ENCODE peak calls at places on chromosomes 2 and 18, in ten cellular contexts. Y is stomach, W is HepG2, I is breast epithelium, H is suprapubic skin, J is K562, E is H1, B is spleen, P is sigmoid colon, C is endothelial cell of umbilical vein. Z is an unnamed sample.

GRCh38 chr2:172079838-172080640 is 5.3 kb upstream of the DLX1 start:
- DNase-seq in I (no peak), E (no peak), Y (no peak), P (no peak), B (peak; percentile 67), J (no peak), C (no peak), H (no peak), W (no peak), Z (no peak)

GRCh38 chr18:43847164-43848091 is 570.1 kb upstream of the SYT4 start:
- DNase-seq in Y (no peak), C (peak; percentile 33), E (no peak), P (no peak), I (no peak), B (no peak), J (no peak), H (no peak), W (no peak), Z (no peak)

GRCh38 chr2:233443511-233444183 is 89.4 kb downstream of the DGKD start:
- DNase-seq in P (peak; percentile 91), J (peak; percentile 74), E (peak; percentile 77), B (peak; percentile 92), Y (peak; percentile 90), W (peak; percentile 69), H (peak; percentile 77), C (peak; percentile 82), I (peak; percentile 79), Z (peak; percentile 84)

GRCh38 chr2:216287251-216287650 is 85.0 kb downstream of the MARCHF4 start:
- DNase-seq in H (no peak), B (no peak), E (no peak), Y (no peak), C (no peak), P (no peak), I (no peak), W (peak; percentile 67), J (no peak), Z (peak; percentile 4)

GRCh38 chr2:58893645-58894336 is 652.7 kb upstream of the FANCL start:
- DNase-seq in I (no peak), P (no peak), E (no peak), B (no peak), H (no peak), W (no peak), Y (no peak), C (no peak), J (no peak), Z (no peak)

GRCh38 chr18:24126155-24126947 is 12.5 kb upstream of the CABYR start:
- DNase-seq in H (no peak), B (no peak), C (no peak), W (no peak), P (no peak), J (no peak), I (no peak), E (no peak), Y (no peak), Z (no peak)

GRCh38 chr18:26617151-26617554 is 68.8 kb upstream of the KCTD1 start:
- DNase-seq in H (no peak), P (no peak), I (no peak), E (no peak), C (no peak), J (no peak), W (peak; percentile 25), Y (no peak), B (no peak), Z (no peak)

GRCh38 chr2:47437287-47437686 is 34.3 kb downstream of the MSH2 start:
- DNase-seq in H (no peak), E (no peak), P (no peak), B (no peak), J (no peak), Y (no peak), C (peak; percentile 48), W (no peak), I (no peak), Z (no peak)

GRCh38 chr2:65364054-65364651 is 68.2 kb downstream of the SPRED2 start:
- DNase-seq in H (no peak), P (no peak), I (no peak), C (no peak), B (no peak), Y (no peak), W (no peak), J (no peak), E (no peak), Z (no peak)

GRCh38 chr2:65364986-65365733 is 67.2 kb downstream of the SPRED2 start:
- DNase-seq in Y (no peak), W (no peak), B (no peak), H (no peak), J (no peak), P (no peak), E (no peak), I (no peak), C (no peak), Z (no peak)

GRCh38 chr2:65368464-65368863 is 63.9 kb downstream of the SPRED2 start:
- DNase-seq in I (no peak), Y (no peak), P (no peak), B (no peak), E (no peak), W (no peak), J (no peak), C (no peak), H (no peak), Z (no peak)

GRCh38 chr2:65367517-65367916 is 64.9 kb downstream of the SPRED2 start:
- DNase-seq in I (no peak), H (no peak), Y (peak; percentile 44), P (peak; percentile 72), B (no peak), W (no peak), E (no peak), J (peak; percentile 39), C (peak; percentile 43), Z (peak; percentile 39)

GRCh38 chr2:65366595-65367125 is 65.7 kb downstream of the SPRED2 start:
- DNase-seq in P (no peak), B (no peak), E (no peak), I (no peak), H (no peak), W (peak; percentile 77), J (peak; percentile 83), Y (no peak), C (peak; percentile 97), Z (peak; percentile 77)
- TF ChIP-seq POLR2A in P (no peak), B (no peak), E (no peak), I (no peak), H (no peak), W (no peak), J (no peak), Y (no peak), C (no peak), Z (no peak)

DNA sequence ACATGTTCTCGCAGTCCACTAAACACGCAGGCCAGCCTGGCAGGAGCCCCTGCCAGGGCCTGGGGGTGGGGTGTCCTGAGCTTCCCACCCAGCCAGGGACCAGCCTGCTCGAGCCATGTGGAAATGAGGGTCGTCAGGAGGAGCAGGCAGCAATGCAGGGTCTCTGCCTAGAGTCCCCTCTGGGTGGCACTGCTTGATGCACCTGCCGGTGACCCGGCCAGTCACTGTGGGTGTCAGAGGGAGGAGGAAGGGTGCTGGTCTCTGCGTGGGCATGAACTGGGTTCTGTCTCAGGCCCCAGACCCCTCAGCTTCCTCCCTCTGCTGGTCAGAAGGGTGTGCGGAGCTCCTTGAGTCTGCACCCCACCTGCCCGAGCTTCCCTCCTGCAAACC is 166.4 kb downstream of the INHBB start:
- DNase-seq in P (peak; percentile 48), E (no peak), C (no peak), H (no peak), Y (no peak), B (peak; percentile 58), J (no peak), W (no peak), I (peak; percentile 43), Z (no peak)
- TF ChIP-seq CTCF in P (no peak), E (peak; percentile 55), C (no peak), H (no peak), Y (no peak), B (no peak), J (no peak), W (peak; percentile 68), I (no peak), Z (no peak)

GRCh38 chr2:212841426-212841825 is 302.8 kb upstream of the ERBB4 start:
- DNase-seq in J (no peak), C (no peak), Y (no peak), I (no peak), B (no peak), E (no peak), P (no peak), W (no peak), H (no peak), Z (no peak)

GRCh38 chr2:212845941-212846340 is 305.5 kb downstream of the IKZF2 start:
- DNase-seq in P (no peak), I (no peak), B (no peak), W (no peak), H (no peak), J (no peak), E (no peak), C (peak; percentile 3), Y (no peak), Z (no peak)

GRCh38 chr2:212843409-212844199 is 305.0 kb upstream of the ERBB4 start:
- DNase-seq in J (no peak), B (no peak), I (no peak), W (no peak), C (peak; percentile 90), E (no peak), Y (no peak), P (no peak), H (no peak), Z (no peak)

DNA sequence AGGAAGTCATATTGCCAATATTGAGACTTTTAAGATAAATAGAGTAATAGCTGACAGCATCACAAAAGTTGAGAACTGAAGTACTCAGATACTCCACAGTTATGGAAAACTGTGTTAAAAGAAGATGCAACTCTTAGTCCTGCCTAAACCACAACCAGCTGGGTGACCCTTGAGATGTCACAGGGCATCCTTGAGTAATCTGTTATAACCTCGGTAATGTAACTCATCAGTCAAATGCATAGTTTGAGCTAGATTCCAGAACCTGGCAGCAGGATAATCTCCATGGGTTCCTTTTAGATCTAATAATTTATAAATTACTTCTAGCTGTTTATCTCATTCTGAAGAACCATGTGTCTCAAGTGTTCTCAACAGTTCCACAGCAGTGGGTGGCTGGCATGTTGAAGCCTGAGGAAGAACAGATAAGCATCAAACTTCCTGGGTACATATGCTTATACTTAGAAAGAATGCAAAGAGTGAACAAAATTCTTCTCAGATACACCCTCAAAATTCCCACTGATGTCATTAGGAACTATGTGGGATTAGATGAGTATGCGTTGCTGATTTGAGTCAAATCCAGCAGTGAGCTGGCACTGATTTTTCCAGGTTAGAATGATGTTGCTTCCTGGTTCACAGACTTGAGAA is 304.1 kb upstream of the ERBB4 start:
- DNase-seq in E (no peak), Y (no peak), B (no peak), P (no peak), H (no peak), C (peak; percentile 14), I (no peak), W (no peak), J (no peak), Z (no peak)
- TF ChIP-seq POLR2AphosphoS5 in E (no peak), Y (no peak), B (no peak), P (no peak), H (no peak), C (no peak), I (no peak), W (no peak), J (no peak), Z (no peak)

DNA sequence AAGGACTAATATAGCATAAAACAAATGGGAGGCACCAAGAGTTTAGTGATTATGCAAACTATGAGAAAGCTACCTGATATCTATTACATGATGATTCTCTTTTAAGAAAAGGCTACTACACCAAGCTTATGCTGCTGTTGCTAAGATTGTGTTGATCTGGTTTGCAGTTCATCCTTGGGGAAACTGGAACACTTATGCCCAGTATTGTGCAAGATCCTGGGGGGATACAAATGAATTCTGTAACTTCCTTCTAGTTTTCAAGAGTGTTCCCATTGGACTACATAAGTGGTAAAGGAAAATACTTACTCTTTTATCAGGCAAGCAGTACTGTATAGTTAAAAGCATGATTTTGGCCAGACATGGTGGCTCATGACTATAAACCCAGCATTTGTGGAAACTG is 3.1 kb upstream of the NMI start:
- DNase-seq in J (no peak), E (no peak), P (no peak), C (no peak), B (no peak), I (no peak), Y (no peak), W (no peak), H (no peak), Z (no peak)
- TF ChIP-seq POLR2A in J (no peak), E (no peak), P (no peak), C (no peak), B (no peak), I (no peak), Y (no peak), W (no peak), H (no peak), Z (no peak)

Z was measured in prostate gland.